ENCODE peak calls at places on chromosome 9, in ten cellular contexts. T is breast epithelium, C is A549, Z is upper lobe of left lung, D is adrenal gland, P is HCT116, A is ovary, X is spleen, R is body of pancreas, H is testis. N is an unnamed sample. For H3K4me1, the result is how much of the 10 kb centered on the place peaks cover.

GRCh38 chr9:21527579-21527978 is 45.5 kb upstream of the IFNE start:
- DNase-seq in T (no peak), C (no peak), Z (no peak), D (no peak), P (no peak), A (no peak), X (peak), R (no peak), H (no peak), N (no peak)

GRCh38 chr9:128628471-128629048 is 28.1 kb downstream of the DYNC2I2 start:
- DNase-seq in T (no peak), C (no peak), Z (no peak), D (peak), P (no peak), A (no peak), X (peak), R (peak), H (peak), N (peak)

GRCh38 chr9:126229501-126229900 is 97.1 kb upstream of the MVB12B start:
- DNase-seq in T (no peak), C (no peak), Z (no peak), D (no peak), P (no peak), A (no peak), X (no peak), R (no peak), H (no peak), N (no peak)

GRCh38 chr9:5269249-5269715 is 35.2 kb downstream of the RLN2 start:
- DNase-seq in T (no peak), C (no peak), Z (no peak), D (no peak), P (no peak), A (no peak), X (no peak), R (no peak), H (no peak), N (no peak)

GRCh38 chr9:135340726-135341475 is 138.7 kb upstream of the PPP1R26 start:
- DNase-seq in T (no peak), C (no peak), Z (peak), D (no peak), P (no peak), A (no peak), X (peak), R (no peak), H (no peak), N (no peak)

GRCh38 chr9:93295031-93295430 is 111.1 kb downstream of the WNK2 start:
- DNase-seq in T (no peak), C (no peak), Z (no peak), D (no peak), P (no peak), A (peak), X (peak), R (no peak), H (peak), N (no peak)

GRCh38 chr9:27505744-27506161 is 18.3 kb upstream of the IFNK start:
- DNase-seq in T (no peak), C (no peak), Z (no peak), D (no peak), P (no peak), A (no peak), X (no peak), R (peak), H (no peak), N (no peak)

GRCh38 chr9:108474356-108474755 is 381.4 kb downstream of the ACTL7B start:
- DNase-seq in T (no peak), C (no peak), Z (no peak), D (no peak), P (no peak), A (no peak), X (no peak), R (no peak), H (no peak), N (no peak)

GRCh38 chr9:79127661-79128060 is 444.1 kb upstream of the TLE4 start:
- DNase-seq in T (no peak), C (no peak), Z (no peak), D (no peak), P (no peak), A (no peak), X (no peak), R (no peak), H (no peak), N (no peak)

GRCh38 chr9:137448569-137448962 is 7.4 kb upstream of the ENTPD8 start:
- DNase-seq in T (no peak), C (no peak), Z (peak), D (no peak), P (no peak), A (no peak), X (peak), R (no peak), H (no peak), N (no peak)

GRCh38 chr9:137445930-137446431 is 4.8 kb upstream of the ENTPD8 start:
- DNase-seq in T (no peak), C (no peak), Z (peak), D (no peak), P (no peak), A (no peak), X (peak), R (no peak), H (no peak), N (no peak)

GRCh38 chr9:137447722-137448568 is 6.8 kb upstream of the ENTPD8 start:
- DNase-seq in T (no peak), C (no peak), Z (peak), D (no peak), P (no peak), A (no peak), X (peak), R (no peak), H (no peak), N (no peak)

GRCh38 chr9:137445275-137445807 is 4.2 kb upstream of the ENTPD8 start:
- DNase-seq in T (peak), C (peak), Z (no peak), D (peak), P (peak), A (peak), X (peak), R (peak), H (peak), N (peak)

GRCh38 chr9:137446851-137447471 is 5.8 kb upstream of the ENTPD8 start:
- DNase-seq in T (no peak), C (no peak), Z (peak), D (no peak), P (no peak), A (no peak), X (peak), R (no peak), H (no peak), N (no peak)
- TF ChIP-seq POLR2A in T (no peak), C (no peak), Z (no peak), D (no peak), P (no peak), A (no peak), X (no peak), R (no peak), H (no peak), N (no peak)

GRCh38 chr9:87751869-87752268 is 25.9 kb downstream of the CTSL start:
- DNase-seq in T (no peak), C (no peak), Z (no peak), D (no peak), P (no peak), A (no peak), X (no peak), R (no peak), H (no peak), N (no peak)
- H3K27ac ChIP-seq in T (no peak), C (no peak), Z (no peak), D (no peak), P (no peak), A (no peak), X (no peak), R (no peak), H (no peak), N (no peak)

DNA sequence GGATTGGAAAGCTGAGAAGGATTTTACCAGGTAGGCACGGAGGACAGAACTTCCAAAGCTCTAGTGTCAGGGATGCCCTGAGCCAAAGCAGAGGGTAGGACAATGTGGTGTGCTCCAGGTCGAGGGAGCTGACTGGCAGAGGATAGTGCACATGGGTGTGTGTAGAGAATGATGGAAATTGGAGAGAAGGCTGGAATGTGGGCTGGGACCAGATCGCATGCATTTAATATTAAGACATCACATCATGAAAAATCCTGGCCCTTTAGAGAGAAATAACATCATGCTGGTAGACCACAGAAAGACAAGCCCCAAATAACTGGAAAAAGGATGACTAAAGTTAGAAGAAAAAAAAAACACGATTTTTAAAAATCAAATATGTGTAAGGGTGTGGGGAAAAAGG is 67.1 kb upstream of the TGFBR1 start:
- DNase-seq in T (no peak), C (no peak), Z (no peak), D (no peak), P (no peak), A (no peak), X (no peak), R (no peak), H (no peak), N (no peak)
- H3K4me1 ChIP-seq in T (under half), C (under half), Z (under half), D (under half), P (under half), A (under half), X (under half), R (under half), H (under half), N (under half)

GRCh38 chr9:124358617-124359016 is 56.6 kb downstream of the PSMB7 start:
- DNase-seq in T (no peak), C (no peak), Z (no peak), D (no peak), P (no peak), A (no peak), X (no peak), R (no peak), H (no peak), N (no peak)

GRCh38 chr9:124359841-124360240 is 55.4 kb downstream of the PSMB7 start:
- DNase-seq in T (no peak), C (no peak), Z (no peak), D (no peak), P (no peak), A (no peak), X (no peak), R (no peak), H (no peak), N (no peak)

GRCh38 chr9:124357591-124358361 is 57.5 kb downstream of the PSMB7 start:
- DNase-seq in T (no peak), C (no peak), Z (no peak), D (no peak), P (no peak), A (no peak), X (no peak), R (no peak), H (no peak), N (no peak)

GRCh38 chr9:124360277-124360676 is 55.0 kb downstream of the PSMB7 start:
- DNase-seq in T (no peak), C (no peak), Z (no peak), D (no peak), P (no peak), A (no peak), X (no peak), R (no peak), H (no peak), N (no peak)

DNA sequence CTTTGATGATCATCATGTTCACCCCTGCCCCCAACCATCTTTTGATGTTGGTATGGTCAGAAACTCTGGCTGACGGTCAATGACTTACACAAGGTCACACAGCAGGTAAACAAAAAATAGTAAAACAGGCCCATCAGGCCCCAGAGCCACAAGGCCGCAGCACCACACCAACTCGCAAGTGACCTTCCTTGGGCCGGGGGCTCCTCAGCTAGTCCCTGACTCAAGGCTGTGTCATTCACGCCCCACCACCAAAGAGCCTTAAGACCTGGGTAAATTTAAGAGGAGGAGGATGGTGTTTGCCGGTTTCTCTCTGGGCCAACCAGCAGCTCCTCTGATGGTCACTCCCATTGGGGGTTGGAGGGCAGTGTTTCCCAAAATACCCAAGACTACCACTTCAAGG is 55.8 kb downstream of the PSMB7 start:
- DNase-seq in T (no peak), C (no peak), Z (no peak), D (no peak), P (no peak), A (no peak), X (no peak), R (no peak), H (no peak), N (no peak)
- TF ChIP-seq POLR2A in T (no peak), C (no peak), Z (no peak), D (no peak), P (no peak), A (no peak), X (no peak), R (no peak), H (no peak), N (no peak)

N was measured in tibial nerve.